ENCODE peak calls at places on chromosomes 7 and 10, in nine cellular contexts. One of them, this sample, is unnamed.

GRCh38 chr7:129665013-129665401 is 53.5 kb downstream of the NRF1 start:
- DNase-seq in esophagus squamous epithelium: no peak
- DNase-seq in heart right ventricle: no peak
- DNase-seq in kidney: no peak
- DNase-seq in foreskin keratinocyte: peak; percentile 82
- DNase-seq in hepatocyte: peak; percentile 40
- DNase-seq in heart left ventricle: no peak
- DNase-seq in tibial nerve: no peak
- DNase-seq in right atrium auricular region: no peak
- DNase-seq in this sample: no peak

GRCh38 chr10:16904619-16905018 is 87.4 kb upstream of the RSU1 start:
- DNase-seq in tibial nerve: no peak
- DNase-seq in kidney: no peak
- DNase-seq in esophagus squamous epithelium: no peak
- DNase-seq in right atrium auricular region: no peak
- DNase-seq in foreskin keratinocyte: no peak
- DNase-seq in heart left ventricle: no peak
- DNase-seq in hepatocyte: no peak
- DNase-seq in heart right ventricle: no peak
- DNase-seq in this sample: no peak

GRCh38 chr7:149860821-149861727 is 12.7 kb upstream of the ATP6V0E2 start:
- DNase-seq in foreskin keratinocyte: no peak
- DNase-seq in tibial nerve: no peak
- DNase-seq in heart left ventricle: no peak
- DNase-seq in hepatocyte: no peak
- DNase-seq in right atrium auricular region: no peak
- DNase-seq in kidney: peak; percentile 63
- DNase-seq in esophagus squamous epithelium: no peak
- DNase-seq in heart right ventricle: no peak
- DNase-seq in this sample: no peak

GRCh38 chr7:73557397-73558257 is at the start of gene BCL7B:
- DNase-seq in right atrium auricular region: peak; percentile 63
- DNase-seq in heart left ventricle: peak; percentile 83
- DNase-seq in tibial nerve: peak; percentile 37
- DNase-seq in hepatocyte: peak; percentile 92
- DNase-seq in esophagus squamous epithelium: no peak
- DNase-seq in kidney: peak; percentile 92
- DNase-seq in heart right ventricle: peak; percentile 79
- DNase-seq in foreskin keratinocyte: no peak
- DNase-seq in this sample: peak; percentile 65

GRCh38 chr7:39433550-39433949 is 132.7 kb upstream of the YAE1 start:
- DNase-seq in kidney: no peak
- DNase-seq in heart right ventricle: no peak
- DNase-seq in esophagus squamous epithelium: no peak
- DNase-seq in hepatocyte: no peak
- DNase-seq in heart left ventricle: no peak
- DNase-seq in foreskin keratinocyte: no peak
- DNase-seq in right atrium auricular region: no peak
- DNase-seq in tibial nerve: no peak
- DNase-seq in this sample: no peak

GRCh38 chr7:88586877-88587276 is 172.6 kb upstream of the ZNF804B start:
- DNase-seq in tibial nerve: no peak
- DNase-seq in heart left ventricle: no peak
- DNase-seq in heart right ventricle: no peak
- DNase-seq in kidney: no peak
- DNase-seq in foreskin keratinocyte: no peak
- DNase-seq in esophagus squamous epithelium: no peak
- DNase-seq in hepatocyte: no peak
- DNase-seq in right atrium auricular region: no peak
- DNase-seq in this sample: no peak

GRCh38 chr7:101172005-101172853 is 6.9 kb upstream of the VGF start:
- DNase-seq in heart left ventricle: no peak
- DNase-seq in esophagus squamous epithelium: no peak
- DNase-seq in heart right ventricle: no peak
- DNase-seq in tibial nerve: no peak
- DNase-seq in foreskin keratinocyte: no peak
- DNase-seq in hepatocyte: no peak
- DNase-seq in kidney: no peak
- DNase-seq in right atrium auricular region: no peak
- DNase-seq in this sample: no peak

GRCh38 chr7:135978624-135979023 is 1.5 kb upstream of the MTPN start:
- DNase-seq in heart left ventricle: no peak
- DNase-seq in tibial nerve: no peak
- DNase-seq in right atrium auricular region: no peak
- DNase-seq in kidney: no peak
- DNase-seq in hepatocyte: no peak
- DNase-seq in esophagus squamous epithelium: no peak
- DNase-seq in foreskin keratinocyte: no peak
- DNase-seq in heart right ventricle: no peak
- DNase-seq in this sample: no peak

GRCh38 chr10:105292236-105292635 is 651.1 kb downstream of the SORCS3 start:
- DNase-seq in foreskin keratinocyte: no peak
- DNase-seq in kidney: no peak
- DNase-seq in heart right ventricle: no peak
- DNase-seq in heart left ventricle: no peak
- DNase-seq in right atrium auricular region: no peak
- DNase-seq in esophagus squamous epithelium: no peak
- DNase-seq in tibial nerve: no peak
- DNase-seq in hepatocyte: no peak
- DNase-seq in this sample: no peak

GRCh38 chr7:29099896-29100847 is 46.2 kb downstream of the CPVL start:
- DNase-seq in esophagus squamous epithelium: no peak
- DNase-seq in foreskin keratinocyte: no peak
- DNase-seq in heart right ventricle: no peak
- DNase-seq in tibial nerve: no peak
- DNase-seq in right atrium auricular region: no peak
- DNase-seq in kidney: no peak
- DNase-seq in heart left ventricle: no peak
- DNase-seq in hepatocyte: no peak
- DNase-seq in this sample: no peak

GRCh38 chr7:27564881-27565482 is 97.7 kb downstream of the HIBADH start:
- DNase-seq in tibial nerve: no peak
- DNase-seq in right atrium auricular region: no peak
- DNase-seq in hepatocyte: no peak
- DNase-seq in kidney: no peak
- DNase-seq in heart left ventricle: no peak
- DNase-seq in esophagus squamous epithelium: no peak
- DNase-seq in foreskin keratinocyte: no peak
- DNase-seq in heart right ventricle: no peak
- DNase-seq in this sample: no peak

GRCh38 chr10:22958338-22958737 is 30.5 kb downstream of the ARMC3 start:
- DNase-seq in heart left ventricle: no peak
- DNase-seq in heart right ventricle: no peak
- DNase-seq in hepatocyte: peak; percentile 8
- DNase-seq in right atrium auricular region: no peak
- DNase-seq in esophagus squamous epithelium: no peak
- DNase-seq in tibial nerve: no peak
- DNase-seq in kidney: no peak
- DNase-seq in foreskin keratinocyte: peak; percentile 54
- DNase-seq in this sample: no peak

GRCh38 chr7:48259463-48260280 is 88.4 kb downstream of the ABCA13 start:
- DNase-seq in kidney: no peak
- DNase-seq in heart right ventricle: no peak
- DNase-seq in hepatocyte: no peak
- DNase-seq in esophagus squamous epithelium: no peak
- DNase-seq in right atrium auricular region: no peak
- DNase-seq in heart left ventricle: no peak
- DNase-seq in foreskin keratinocyte: no peak
- DNase-seq in tibial nerve: no peak
- DNase-seq in this sample: no peak

GRCh38 chr7:162583-163297 is 29.6 kb upstream of the FAM20C start:
- DNase-seq in heart left ventricle: peak; percentile 13
- DNase-seq in kidney: peak; percentile 41
- DNase-seq in foreskin keratinocyte: no peak
- DNase-seq in hepatocyte: no peak
- DNase-seq in heart right ventricle: no peak
- DNase-seq in esophagus squamous epithelium: no peak
- DNase-seq in tibial nerve: no peak
- DNase-seq in right atrium auricular region: no peak
- DNase-seq in this sample: no peak

GRCh38 chr10:25082276-25083204 is 66.1 kb downstream of the THNSL1 start:
- DNase-seq in hepatocyte: no peak
- DNase-seq in esophagus squamous epithelium: no peak
- DNase-seq in heart right ventricle: no peak
- DNase-seq in foreskin keratinocyte: no peak
- DNase-seq in kidney: no peak
- DNase-seq in right atrium auricular region: no peak
- DNase-seq in heart left ventricle: no peak
- DNase-seq in tibial nerve: no peak
- DNase-seq in this sample: no peak
- H3K27ac ChIP-seq in hepatocyte: peak overlapping the region; percentile 28
- H3K27ac ChIP-seq in esophagus squamous epithelium: no peak overlapping the region
- H3K27ac ChIP-seq in heart right ventricle: no peak overlapping the region
- H3K27ac ChIP-seq in foreskin keratinocyte: no peak overlapping the region
- H3K27ac ChIP-seq in kidney: no peak overlapping the region
- H3K27ac ChIP-seq in right atrium auricular region: no peak overlapping the region
- H3K27ac ChIP-seq in heart left ventricle: no peak overlapping the region
- H3K27ac ChIP-seq in tibial nerve: no peak overlapping the region
- H3K27ac ChIP-seq in this sample: peak overlapping the region; percentile 32

DNA sequence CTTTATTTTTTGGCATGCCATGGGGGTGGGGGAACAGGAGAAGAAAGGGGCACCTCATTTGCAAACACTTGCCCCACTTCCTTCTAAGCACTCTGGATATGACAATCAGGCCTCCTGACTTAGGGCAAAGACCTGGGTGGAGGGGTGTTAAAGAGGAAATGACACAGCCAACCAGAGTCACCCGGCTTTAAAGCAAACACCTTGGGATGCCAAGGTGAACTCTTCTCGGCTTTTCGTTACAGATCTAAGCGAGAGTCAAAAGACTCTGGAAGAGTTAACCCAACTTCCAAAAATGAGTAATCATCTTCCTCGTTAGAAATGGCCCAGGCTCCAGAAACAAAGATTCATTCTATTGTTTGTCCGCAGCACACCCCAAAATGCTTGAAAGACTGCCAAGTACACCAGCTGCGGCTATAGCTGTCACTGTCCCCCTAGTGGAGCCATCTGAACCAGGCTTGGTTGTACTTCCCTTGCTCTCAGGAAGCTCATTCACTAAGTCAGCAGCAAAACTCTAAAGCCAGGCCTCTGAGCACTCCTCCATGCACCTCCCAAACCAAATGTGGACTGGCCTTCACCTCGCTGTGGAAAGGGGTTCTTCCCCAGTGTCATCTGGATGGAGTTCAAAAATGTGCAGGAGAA is 24.8 kb downstream of the FAM53B start:
- DNase-seq in hepatocyte: no peak
- DNase-seq in heart left ventricle: peak; percentile 82
- DNase-seq in heart right ventricle: no peak
- DNase-seq in esophagus squamous epithelium: peak; percentile 26
- DNase-seq in kidney: peak; percentile 69
- DNase-seq in foreskin keratinocyte: peak; percentile 54
- DNase-seq in right atrium auricular region: no peak
- DNase-seq in tibial nerve: no peak
- DNase-seq in this sample: peak; percentile 60
- H3K4me1 ChIP-seq in hepatocyte: peaks cover 16% of the 10 kb centered on the region
- H3K4me1 ChIP-seq in heart left ventricle: peaks cover 89% of the 10 kb centered on the region
- H3K4me1 ChIP-seq in heart right ventricle: peaks cover 28% of the 10 kb centered on the region
- H3K4me1 ChIP-seq in esophagus squamous epithelium: peaks cover 100% of the 10 kb centered on the region
- H3K4me1 ChIP-seq in kidney: peaks cover 70% of the 10 kb centered on the region
- H3K4me1 ChIP-seq in foreskin keratinocyte: peaks cover 33% of the 10 kb centered on the region
- H3K4me1 ChIP-seq in right atrium auricular region: no peaks in the 10 kb centered on the region
- H3K4me1 ChIP-seq in tibial nerve: peaks cover 93% of the 10 kb centered on the region
- H3K4me1 ChIP-seq in this sample: peaks cover 100% of the 10 kb centered on the region

DNA sequence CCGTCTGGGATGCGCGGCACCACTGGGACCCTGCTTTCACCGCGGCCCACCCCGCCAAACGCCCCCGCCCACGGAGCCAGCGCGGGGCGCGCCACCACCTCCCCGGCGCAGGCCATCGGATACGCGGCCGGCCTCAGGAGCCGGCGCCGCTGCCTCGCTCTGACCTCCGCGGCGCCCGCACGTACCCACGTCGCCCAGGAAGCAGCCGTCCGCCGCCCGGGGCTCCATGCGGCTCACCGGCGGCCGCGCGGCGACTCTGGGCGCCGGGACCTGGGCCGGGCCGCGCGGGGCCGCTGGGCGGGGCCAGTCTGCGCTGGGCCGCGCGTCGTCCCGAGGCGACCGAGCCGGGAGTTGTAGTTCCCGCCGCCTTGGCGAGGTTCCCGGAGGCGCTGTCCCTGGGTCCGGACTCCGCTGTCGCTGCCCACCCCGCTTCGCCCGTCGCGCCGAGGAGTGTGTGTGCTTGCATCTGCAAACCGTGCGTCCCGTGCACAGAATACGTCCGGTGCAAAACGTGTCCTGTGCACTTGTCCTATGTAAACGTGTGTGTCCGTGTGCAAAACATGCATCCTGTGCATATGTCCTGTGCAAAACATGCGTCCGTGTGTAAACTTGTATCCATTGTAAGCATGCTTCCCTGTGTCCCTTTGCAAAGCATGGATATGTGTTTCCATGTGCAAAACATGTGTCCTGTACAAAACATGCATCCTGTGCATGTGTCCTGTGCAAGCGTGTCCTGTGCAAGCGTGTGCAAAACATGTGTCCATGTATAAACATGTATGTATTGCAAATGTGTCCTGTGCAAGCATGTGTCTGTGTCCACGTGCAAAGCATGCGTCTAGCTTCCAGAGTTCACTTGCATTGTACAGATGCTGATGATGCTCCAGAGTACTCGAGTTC is at the start of gene ASB13:
- DNase-seq in heart right ventricle: peak; percentile 84
- DNase-seq in kidney: peak; percentile 93
- DNase-seq in hepatocyte: peak; percentile 86
- DNase-seq in foreskin keratinocyte: no peak
- DNase-seq in heart left ventricle: peak; percentile 88
- DNase-seq in right atrium auricular region: no peak
- DNase-seq in tibial nerve: no peak
- DNase-seq in esophagus squamous epithelium: no peak
- DNase-seq in this sample: peak; percentile 81
- TF ChIP-seq CTCF in heart right ventricle: no peak
- TF ChIP-seq CTCF in kidney: no peak
- TF ChIP-seq CTCF in hepatocyte: no peak
- TF ChIP-seq CTCF in foreskin keratinocyte: no peak
- TF ChIP-seq CTCF in heart left ventricle: no peak
- TF ChIP-seq CTCF in right atrium auricular region: no peak
- TF ChIP-seq CTCF in tibial nerve: no peak
- TF ChIP-seq CTCF in esophagus squamous epithelium: no peak
- TF ChIP-seq CTCF in this sample: peak; percentile 17

DNA sequence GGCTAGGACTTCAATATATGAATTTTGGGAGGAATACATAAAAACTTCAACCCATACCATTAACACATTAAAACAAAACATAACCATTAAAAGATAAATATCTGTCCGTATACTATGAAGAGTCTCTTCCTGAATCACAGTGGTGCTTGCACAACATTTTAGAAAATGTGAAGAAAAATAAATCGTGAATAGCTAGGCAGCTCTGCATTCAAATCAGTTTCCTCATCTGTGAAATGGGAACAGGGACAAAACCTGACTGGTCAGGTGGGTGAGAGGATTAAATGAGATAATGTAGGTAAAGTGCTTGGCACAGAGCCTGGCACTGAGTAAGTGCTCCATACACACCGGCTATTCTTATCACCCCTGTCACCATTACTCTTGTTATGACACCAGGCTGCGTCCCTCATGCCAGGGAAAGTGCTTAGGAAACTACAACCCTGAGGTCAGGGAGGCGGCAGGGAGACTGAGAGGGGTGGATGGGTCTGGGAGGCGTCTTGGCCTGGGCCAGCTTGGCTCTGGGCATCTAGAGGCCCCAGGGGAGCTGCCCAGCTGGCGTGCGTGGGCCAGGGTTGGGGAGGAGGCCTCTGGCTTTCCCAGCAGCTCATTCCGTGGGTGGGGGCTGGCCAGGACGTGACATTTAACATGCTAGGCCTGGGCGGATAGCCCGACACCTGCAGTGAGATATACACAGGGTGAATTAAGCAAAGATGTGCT is 78.3 kb downstream of the SH3PXD2A start:
- DNase-seq in tibial nerve: no peak
- DNase-seq in foreskin keratinocyte: no peak
- DNase-seq in right atrium auricular region: no peak
- DNase-seq in kidney: no peak
- DNase-seq in heart right ventricle: peak; percentile 66
- DNase-seq in heart left ventricle: peak; percentile 84
- DNase-seq in hepatocyte: no peak
- DNase-seq in esophagus squamous epithelium: no peak
- DNase-seq in this sample: peak; percentile 64
- H3K27ac ChIP-seq in tibial nerve: no peak overlapping the region
- H3K27ac ChIP-seq in foreskin keratinocyte: no peak overlapping the region
- H3K27ac ChIP-seq in right atrium auricular region: no peak overlapping the region
- H3K27ac ChIP-seq in kidney: no peak overlapping the region
- H3K27ac ChIP-seq in heart right ventricle: peak overlapping the region; percentile 15
- H3K27ac ChIP-seq in heart left ventricle: no peak overlapping the region
- H3K27ac ChIP-seq in hepatocyte: no peak overlapping the region
- H3K27ac ChIP-seq in esophagus squamous epithelium: peak overlapping the region; percentile 81
- H3K27ac ChIP-seq in this sample: peak overlapping the region; percentile 6

This sample was measured in left ventricle myocardium inferior.